ENCODE peak calls at places on chromosome 13, in six cellular contexts. S, K, U, R, Y and H are unnamed samples.

GRCh38 chr13:77386880-77387606 is 60.1 kb upstream of the MYCBP2 start:
- ATAC-seq in S (no peak), K (peak; percentile 88), U (no peak), R (peak; percentile 55), Y (peak; percentile 31), H (peak; percentile 76)

GRCh38 chr13:23946067-23946466 is 48.8 kb upstream of the C1QTNF9B start:
- ATAC-seq in S (no peak), K (no peak), U (no peak), R (peak; percentile 50), Y (no peak), H (no peak)

GRCh38 chr13:77429320-77430142 is 102.6 kb upstream of the MYCBP2 start:
- ATAC-seq in S (no peak), K (no peak), U (no peak), R (no peak), Y (peak; percentile 63), H (no peak)

GRCh38 chr13:33466262-33466661 is 180.7 kb upstream of the STARD13 start:
- ATAC-seq in S (no peak), K (no peak), U (no peak), R (no peak), Y (no peak), H (no peak)

GRCh38 chr13:50483416-50483815 is 360.1 kb downstream of the DLEU7 start:
- ATAC-seq in S (no peak), K (no peak), U (no peak), R (no peak), Y (no peak), H (no peak)

GRCh38 chr13:106753241-106753640 is 185.3 kb upstream of the ARGLU1 start:
- ATAC-seq in S (no peak), K (no peak), U (no peak), R (no peak), Y (no peak), H (peak; percentile 68)

GRCh38 chr13:100765021-100765420 is 90.4 kb upstream of the TMTC4 start:
- ATAC-seq in S (no peak), K (no peak), U (no peak), R (no peak), Y (no peak), H (no peak)

GRCh38 chr13:61664821-61665705 is 249.4 kb upstream of the PCDH20 start:
- ATAC-seq in S (peak; percentile 90), K (peak; percentile 41), U (no peak), R (no peak), Y (no peak), H (no peak)

GRCh38 chr13:42720116-42720857 is 61.1 kb upstream of the FAM216B start:
- ATAC-seq in S (no peak), K (peak; percentile 91), U (peak; percentile 61), R (peak; percentile 80), Y (peak; percentile 93), H (peak; percentile 81)

GRCh38 chr13:102968572-102969228 is 97.5 kb downstream of the SLC10A2 start:
- ATAC-seq in S (peak; percentile 98), K (no peak), U (no peak), R (no peak), Y (no peak), H (no peak)

GRCh38 chr13:109743706-109744453 is 42.5 kb downstream of the IRS2 start:
- ATAC-seq in S (no peak), K (peak; percentile 64), U (peak; percentile 47), R (no peak), Y (peak; percentile 90), H (no peak)

GRCh38 chr13:105670179-105671015 is 865.1 kb downstream of the EFNB2 start:
- ATAC-seq in S (no peak), K (no peak), U (no peak), R (no peak), Y (peak; percentile 19), H (no peak)

GRCh38 chr13:52713894-52714293 is 25.7 kb downstream of the CNMD start:
- ATAC-seq in S (no peak), K (no peak), U (no peak), R (peak; percentile 57), Y (no peak), H (peak; percentile 55)

GRCh38 chr13:109626386-109627171 is 159.8 kb downstream of the IRS2 start:
- ATAC-seq in S (no peak), K (no peak), U (no peak), R (no peak), Y (no peak), H (no peak)

GRCh38 chr13:80340643-80341097 is 256 bp downstream of the SPRY2 start:
- ATAC-seq in S (peak; percentile 61), K (peak; percentile 49), U (no peak), R (no peak), Y (no peak), H (no peak)

GRCh38 chr13:59543418-59543817 is 620.3 kb downstream of the DIAPH3 start:
- ATAC-seq in S (no peak), K (no peak), U (no peak), R (no peak), Y (no peak), H (no peak)

GRCh38 chr13:31199527-31199848 is 287 bp upstream of the B3GLCT start:
- ATAC-seq in S (no peak), K (no peak), U (no peak), R (no peak), Y (no peak), H (no peak)

GRCh38 chr13:41059896-41060722 is 1.2 kb upstream of the WBP4 start:
- ATAC-seq in S (peak; percentile 81), K (peak; percentile 81), U (peak; percentile 78), R (peak; percentile 88), Y (peak; percentile 67), H (peak; percentile 70)

GRCh38 chr13:41061914-41062837 is 867 bp downstream of the WBP4 start:
- ATAC-seq in S (peak; percentile 32), K (peak; percentile 49), U (peak; percentile 44), R (peak; percentile 82), Y (peak; percentile 38), H (peak; percentile 62)

GRCh38 chr13:41059466-41059865 is 1.8 kb upstream of the WBP4 start:
- ATAC-seq in S (no peak), K (no peak), U (no peak), R (no peak), Y (no peak), H (no peak)

GRCh38 chr13:41060723-41061074 is 610 bp upstream of the WBP4 start:
- ATAC-seq in S (peak; percentile 57), K (peak; percentile 73), U (peak; percentile 55), R (peak; percentile 84), Y (peak; percentile 56), H (peak; percentile 38)

DNA sequence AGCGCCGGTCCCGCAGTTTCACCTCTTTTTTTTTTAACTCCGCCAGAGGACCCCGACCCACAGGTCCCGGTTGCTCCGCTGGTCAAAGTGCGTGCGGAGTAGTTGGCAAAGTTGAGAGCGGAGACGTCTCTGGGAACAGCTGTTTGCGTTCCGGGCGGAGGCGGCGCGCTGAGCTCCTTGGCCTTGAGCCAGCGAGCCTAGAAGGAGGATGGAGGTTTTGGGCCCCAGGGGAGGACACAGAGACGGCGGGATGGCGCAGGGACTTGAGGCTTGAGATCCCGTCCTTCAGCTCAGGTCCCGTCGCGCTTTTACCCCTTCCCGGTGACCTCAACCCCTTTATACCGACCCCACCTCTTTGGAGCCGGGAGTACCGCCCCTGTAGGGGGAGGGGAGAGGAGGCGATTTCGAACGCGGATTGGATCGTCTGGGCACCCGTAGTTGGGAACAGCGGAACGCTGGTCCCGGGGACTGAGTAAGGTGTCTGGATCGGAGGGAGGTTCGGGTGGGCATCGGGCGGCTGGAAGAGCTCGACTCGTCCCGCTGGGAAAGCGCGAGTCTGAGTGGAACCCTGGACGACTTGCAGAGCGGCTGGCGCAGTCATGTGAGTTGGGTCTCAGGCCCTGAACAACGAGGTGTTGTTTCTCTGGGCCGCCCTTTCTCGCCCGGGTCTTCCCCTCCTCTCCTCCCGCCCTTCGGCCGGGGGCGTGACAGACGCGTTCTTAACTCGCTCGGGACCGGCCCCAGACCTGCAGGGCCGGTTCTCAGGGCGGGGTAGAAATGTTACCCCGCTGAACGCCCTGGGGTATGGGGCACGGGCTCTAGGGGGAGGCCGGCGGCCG is at the start of gene WBP4:
- ATAC-seq in S (peak; percentile 82), K (peak; percentile 87), U (peak; percentile 83), R (peak; percentile 96), Y (peak; percentile 80), H (peak; percentile 86)
- TF ChIP-seq EP300 in S (peak; percentile 76), K (no peak), U (no peak), R (no peak), Y (peak; percentile 38), H (no peak)

GRCh38 chr13:44259045-44260042 is 114.3 kb upstream of the SERP2 start:
- ATAC-seq in S (no peak), K (no peak), U (peak; percentile 81), R (peak; percentile 65), Y (peak; percentile 92), H (peak; percentile 18)
- TF ChIP-seq POLR2A in S (no peak), K (no peak), U (no peak), R (no peak), Y (peak; percentile 22), H (no peak)

DNA sequence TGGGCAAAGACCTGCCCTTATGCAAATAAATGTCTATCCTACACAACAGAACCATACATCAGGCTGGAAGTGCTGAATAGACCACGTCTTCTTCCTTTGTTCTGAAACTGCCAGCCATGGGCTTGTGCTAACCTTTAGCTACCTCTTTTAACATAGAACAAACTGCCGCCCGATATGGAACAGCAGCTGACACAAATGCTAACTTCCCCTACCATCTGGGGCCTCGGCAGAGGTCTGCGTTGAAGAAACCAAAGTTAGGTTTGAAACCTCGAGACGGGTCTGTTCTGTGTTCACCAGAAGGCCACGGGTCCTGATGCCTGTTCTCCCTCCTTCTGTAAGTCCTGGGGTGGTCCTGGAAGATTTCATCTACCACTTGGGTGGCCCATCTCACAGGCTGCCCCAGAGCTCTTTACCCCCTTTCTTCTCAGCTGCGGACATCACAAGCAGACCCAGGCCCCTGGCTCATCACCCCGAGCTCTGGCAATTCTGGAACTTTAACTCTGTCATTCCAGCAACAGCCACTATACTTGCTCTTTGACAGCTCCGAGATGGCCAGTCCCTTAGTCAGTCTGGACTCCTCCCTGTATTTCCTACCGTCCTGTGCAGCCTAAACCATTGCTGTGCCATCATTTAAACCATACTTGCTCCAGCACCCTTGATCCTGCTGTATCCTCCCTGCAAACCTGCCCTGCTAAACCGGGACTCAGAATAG is 146.7 kb downstream of the USP12 start:
- ATAC-seq in S (peak; percentile 61), K (peak; percentile 8), U (peak; percentile 73), R (no peak), Y (no peak), H (no peak)
- TF ChIP-seq EP300 in S (no peak), K (no peak), U (no peak), R (no peak), Y (no peak), H (no peak)

GRCh38 chr13:113153810-113154748 is 4.4 kb upstream of the PROZ start:
- ATAC-seq in S (peak; percentile 30), K (peak; percentile 81), U (peak; percentile 85), R (peak; percentile 81), Y (peak; percentile 88), H (peak; percentile 77)
- TF ChIP-seq POLR2A in S (peak; percentile 88), K (peak; percentile 67), U (peak; percentile 63), R (peak; percentile 33), Y (peak; percentile 76), H (peak; percentile 55)